ENCODE peak calls at places on chromosome 13, in five cellular contexts. One of them, this sample, is unnamed.
A peak's percentile ranks its signal among the peaks of the same experiment; 100 is the strongest.

GRCh38 chr13:42239644-42240043 is 32.3 kb upstream of the AKAP11 start:
- DNase-seq in memory B cell: no peak
- DNase-seq in adrenal gland: no peak
- DNase-seq in uterus: no peak
- DNase-seq in Calu3: no peak
- DNase-seq in this sample: no peak

GRCh38 chr13:94014461-94014860 is 465.0 kb downstream of the DCT start:
- DNase-seq in Calu3: no peak
- DNase-seq in memory B cell: no peak
- DNase-seq in adrenal gland: no peak
- DNase-seq in uterus: no peak
- DNase-seq in this sample: no peak

GRCh38 chr13:44352671-44353070 is 21.0 kb upstream of the SERP2 start:
- DNase-seq in memory B cell: no peak
- DNase-seq in Calu3: no peak
- DNase-seq in adrenal gland: no peak
- DNase-seq in uterus: no peak
- DNase-seq in this sample: no peak

GRCh38 chr13:104810242-104810641 is 1725.2 kb downstream of the EFNB2 start:
- DNase-seq in uterus: no peak
- DNase-seq in memory B cell: no peak
- DNase-seq in Calu3: no peak
- DNase-seq in adrenal gland: no peak
- DNase-seq in this sample: no peak

GRCh38 chr13:40812724-40813445 is 23.5 kb downstream of the SLC25A15 start:
- DNase-seq in adrenal gland: no peak
- DNase-seq in memory B cell: no peak
- DNase-seq in uterus: no peak
- DNase-seq in Calu3: no peak
- DNase-seq in this sample: no peak

GRCh38 chr13:28336193-28336657 is 158.7 kb downstream of the FLT1 start:
- DNase-seq in adrenal gland: no peak
- DNase-seq in memory B cell: no peak
- DNase-seq in uterus: peak; percentile 21
- DNase-seq in Calu3: no peak
- DNase-seq in this sample: no peak

GRCh38 chr13:100721885-100722512 is 47.4 kb upstream of the TMTC4 start:
- DNase-seq in Calu3: peak; percentile 26
- DNase-seq in adrenal gland: peak; percentile 61
- DNase-seq in uterus: no peak
- DNase-seq in memory B cell: peak; percentile 40
- DNase-seq in this sample: peak; percentile 79

GRCh38 chr13:25177012-25177411 is 4.9 kb upstream of the AMER2 start:
- DNase-seq in adrenal gland: no peak
- DNase-seq in memory B cell: no peak
- DNase-seq in uterus: no peak
- DNase-seq in Calu3: no peak
- DNase-seq in this sample: no peak

GRCh38 chr13:23384111-23384510 is 49.4 kb downstream of the SACS start:
- DNase-seq in uterus: no peak
- DNase-seq in memory B cell: peak; percentile 65
- DNase-seq in Calu3: no peak
- DNase-seq in adrenal gland: no peak
- DNase-seq in this sample: no peak

GRCh38 chr13:80339841-80340642 is 884 bp downstream of the SPRY2 start:
- DNase-seq in uterus: peak; percentile 43
- DNase-seq in memory B cell: no peak
- DNase-seq in adrenal gland: peak; percentile 54
- DNase-seq in Calu3: peak; percentile 6
- DNase-seq in this sample: peak; percentile 47

GRCh38 chr13:24605923-24606372 is 74.3 kb upstream of the ATP12A start:
- DNase-seq in Calu3: peak; percentile 48
- DNase-seq in uterus: no peak
- DNase-seq in memory B cell: no peak
- DNase-seq in adrenal gland: no peak
- DNase-seq in this sample: no peak

GRCh38 chr13:70415141-70415540 is 306.9 kb upstream of the KLHL1 start:
- DNase-seq in memory B cell: no peak
- DNase-seq in Calu3: no peak
- DNase-seq in uterus: no peak
- DNase-seq in adrenal gland: no peak
- DNase-seq in this sample: no peak

GRCh38 chr13:105442941-105443340 is 1092.5 kb downstream of the EFNB2 start:
- DNase-seq in memory B cell: no peak
- DNase-seq in uterus: no peak
- DNase-seq in adrenal gland: peak; percentile 13
- DNase-seq in Calu3: peak; percentile 11
- DNase-seq in this sample: no peak

GRCh38 chr13:103238441-103238840 is 172.2 kb upstream of the SLC10A2 start:
- DNase-seq in memory B cell: no peak
- DNase-seq in uterus: no peak
- DNase-seq in Calu3: no peak
- DNase-seq in adrenal gland: no peak
- DNase-seq in this sample: no peak

GRCh38 chr13:24112791-24113190 is 47.7 kb upstream of the SPATA13 start:
- DNase-seq in uterus: no peak
- DNase-seq in adrenal gland: no peak
- DNase-seq in Calu3: no peak
- DNase-seq in memory B cell: no peak
- DNase-seq in this sample: no peak

GRCh38 chr13:77918391-77919261 is at the start of gene EDNRB:
- DNase-seq in adrenal gland: peak; percentile 47
- DNase-seq in memory B cell: no peak
- DNase-seq in Calu3: no peak
- DNase-seq in uterus: peak; percentile 35
- DNase-seq in this sample: peak; percentile 39

GRCh38 chr13:48505597-48506091 is 27.2 kb downstream of the RCBTB2 start:
- DNase-seq in memory B cell: peak; percentile 51
- DNase-seq in adrenal gland: peak; percentile 52
- DNase-seq in Calu3: no peak
- DNase-seq in uterus: no peak
- DNase-seq in this sample: peak; percentile 55

This sample was measured in testis.